ENCODE peak calls at places on chromosomes 16 and 17, in nine cellular contexts. E, A, Y, V, G, S, I, R and Z are unnamed samples.
A peak's percentile ranks its signal among the peaks of the same experiment; 100 is the strongest.

GRCh38 chr16:29925173-29925804 is 737 bp downstream of the KCTD13 start:
- DNase-seq in V (peak; percentile 26), I (no peak), S (no peak), A (no peak), Y (peak; percentile 29), R (no peak), E (no peak), G (no peak), Z (peak; percentile 17)

GRCh38 chr17:58630883-58631522 is 60.8 kb downstream of the TEX14 start:
- DNase-seq in G (peak; percentile 28), I (no peak), E (no peak), S (peak; percentile 73), V (peak; percentile 39), R (peak; percentile 51), Y (no peak), A (no peak), Z (no peak)

GRCh38 chr16:6482861-6483530 is 849.6 kb upstream of the RBFOX1 start:
- DNase-seq in Y (no peak), A (no peak), G (no peak), R (peak; percentile 50), E (no peak), S (no peak), I (no peak), V (no peak), Z (peak; percentile 36)

GRCh38 chr16:65829076-65829475 is 537.4 kb upstream of the CDH5 start:
- DNase-seq in A (no peak), G (no peak), Y (no peak), E (no peak), V (no peak), S (no peak), I (no peak), R (no peak), Z (no peak)

GRCh38 chr17:10349403-10349802 is 23.4 kb downstream of the MYH13 start:
- DNase-seq in G (no peak), Y (no peak), R (peak; percentile 71), E (no peak), I (no peak), A (no peak), V (no peak), S (no peak), Z (no peak)

GRCh38 chr17:80468222-80468621 is 8.2 kb downstream of the NPTX1 start:
- DNase-seq in V (no peak), R (peak; percentile 72), E (no peak), S (no peak), I (no peak), Y (no peak), A (no peak), G (no peak), Z (no peak)

GRCh38 chr17:65990593-65990992 is 201.3 kb downstream of the CEP112 start:
- DNase-seq in I (no peak), G (no peak), S (no peak), Y (no peak), A (no peak), R (no peak), V (no peak), E (no peak), Z (no peak)

GRCh38 chr17:78379134-78379497 is 667 bp downstream of the PGS1 start:
- DNase-seq in R (no peak), Y (peak; percentile 84), E (peak; percentile 74), G (no peak), A (no peak), I (no peak), V (no peak), S (peak; percentile 79), Z (no peak)

GRCh38 chr17:17935321-17936271 is 36.6 kb downstream of the TOM1L2 start:
- DNase-seq in V (no peak), R (no peak), S (peak; percentile 86), Y (peak; percentile 92), E (peak; percentile 93), G (no peak), I (peak; percentile 66), A (peak; percentile 44), Z (peak; percentile 83)

GRCh38 chr16:526181-527014 is 1.1 kb upstream of the CAPN15 start:
- DNase-seq in V (peak; percentile 77), S (no peak), Y (peak; percentile 70), E (no peak), I (no peak), R (no peak), A (no peak), G (peak; percentile 69), Z (peak; percentile 70)

GRCh38 chr16:2150418-2151187 is 2.2 kb downstream of the RAB26 start:
- DNase-seq in R (peak; percentile 83), S (no peak), V (no peak), Y (peak; percentile 49), I (no peak), A (no peak), E (no peak), G (peak; percentile 62), Z (peak; percentile 61)

GRCh38 chr16:56885446-56886162 is 20.6 kb downstream of the SLC12A3 start:
- DNase-seq in G (no peak), R (no peak), E (no peak), A (no peak), Y (no peak), I (no peak), V (no peak), S (no peak), Z (no peak)

GRCh38 chr17:21467196-21467595 is 91.0 kb downstream of the KCNJ12 start:
- DNase-seq in A (no peak), G (no peak), I (no peak), Y (no peak), V (no peak), R (no peak), E (no peak), S (no peak), Z (no peak)

GRCh38 chr17:71639865-71640264 is 481.0 kb upstream of the SOX9 start:
- DNase-seq in A (no peak), S (no peak), R (no peak), V (no peak), Y (no peak), G (no peak), I (no peak), E (no peak), Z (no peak)

GRCh38 chr16:89600427-89600826 is 13.0 kb upstream of the DPEP1 start:
- DNase-seq in R (no peak), S (no peak), I (no peak), A (no peak), E (no peak), V (no peak), G (no peak), Y (no peak), Z (no peak)

GRCh38 chr17:40358323-40359038 is 6.1 kb downstream of the GJD3 start:
- DNase-seq in Y (peak; percentile 91), G (peak; percentile 91), V (peak; percentile 94), E (peak; percentile 79), A (peak; percentile 90), I (peak; percentile 92), S (peak; percentile 85), R (peak; percentile 98), Z (peak; percentile 86)

GRCh38 chr17:28524476-28525415 is 18.6 kb downstream of the FOXN1 start:
- DNase-seq in Y (peak; percentile 74), E (peak; percentile 47), V (no peak), A (no peak), I (no peak), R (no peak), G (peak; percentile 51), S (peak; percentile 35), Z (peak; percentile 64)

GRCh38 chr16:56977823-56978430 is 11.4 kb upstream of the NLRC5 start:
- DNase-seq in V (no peak), A (no peak), E (no peak), R (no peak), S (no peak), G (no peak), Y (no peak), I (peak; percentile 39), Z (no peak)

GRCh38 chr17:63356275-63356905 is 89.7 kb downstream of the CYB561 start:
- DNase-seq in E (peak; percentile 96), G (no peak), A (no peak), S (peak; percentile 76), Y (peak; percentile 88), R (no peak), V (no peak), I (no peak), Z (peak; percentile 50)

GRCh38 chr16:30924086-30924714 is 828 bp downstream of the FBXL19 start:
- DNase-seq in Y (no peak), G (peak; percentile 33), S (no peak), V (peak; percentile 73), A (no peak), R (peak; percentile 60), E (no peak), I (no peak), Z (no peak)

GRCh38 chr16:27972500-27972899 is 91.0 kb downstream of the GSG1L start:
- DNase-seq in A (no peak), R (peak; percentile 53), Y (peak; percentile 33), V (no peak), I (no peak), E (peak; percentile 6), S (peak; percentile 12), G (no peak), Z (peak; percentile 57)
- H3K4me3 ChIP-seq in A (no peak overlapping the region), R (no peak overlapping the region), Y (no peak overlapping the region), V (no peak overlapping the region), I (no peak overlapping the region), E (no peak overlapping the region), S (no peak overlapping the region), G (no peak overlapping the region), Z (no peak overlapping the region)

GRCh38 chr16:12256880-12257279 is 280.3 kb downstream of the SNX29 start:
- DNase-seq in E (no peak), V (no peak), A (no peak), R (no peak), Y (no peak), S (peak; percentile 19), I (no peak), G (no peak), Z (no peak)
- H3K4me3 ChIP-seq in E (no peak overlapping the region), V (no peak overlapping the region), A (no peak overlapping the region), R (no peak overlapping the region), Y (no peak overlapping the region), S (no peak overlapping the region), I (no peak overlapping the region), G (no peak overlapping the region), Z (no peak overlapping the region)

GRCh38 chr16:75648265-75649076 is 898 bp downstream of the TERF2IP start:
- DNase-seq in V (peak; percentile 89), S (peak; percentile 78), G (peak; percentile 86), A (peak; percentile 85), R (peak; percentile 92), I (peak; percentile 91), E (peak; percentile 62), Y (peak; percentile 75), Z (peak; percentile 75)

GRCh38 chr16:75658175-75658574 is 10.6 kb downstream of the TERF2IP start:
- DNase-seq in Y (no peak), A (no peak), G (no peak), V (no peak), R (no peak), I (no peak), E (no peak), S (no peak), Z (no peak)

GRCh38 chr16:75653926-75654325 is 6.4 kb downstream of the TERF2IP start:
- DNase-seq in V (no peak), S (no peak), A (no peak), R (no peak), Y (no peak), E (peak; percentile 46), G (no peak), I (no peak), Z (no peak)
- H3K4me3 ChIP-seq in V (no peak overlapping the region), S (no peak overlapping the region), A (no peak overlapping the region), R (no peak overlapping the region), Y (no peak overlapping the region), E (no peak overlapping the region), G (no peak overlapping the region), I (no peak overlapping the region), Z (no peak overlapping the region)

GRCh38 chr16:86256995-86257394 is 253.3 kb upstream of the FOXF1 start:
- DNase-seq in I (no peak), Y (no peak), E (no peak), S (no peak), R (no peak), A (no peak), V (no peak), G (no peak), Z (no peak)
- H3K4me3 ChIP-seq in I (no peak overlapping the region), Y (no peak overlapping the region), E (no peak overlapping the region), S (no peak overlapping the region), R (no peak overlapping the region), A (no peak overlapping the region), V (no peak overlapping the region), G (no peak overlapping the region), Z (no peak overlapping the region)